ENCODE peak calls at places on chromosomes 12 and 14, in ten cellular contexts. N, I, W, L, K, P, T, D, U and O are unnamed samples.

GRCh38 chr14:99212646-99213045 is 59.4 kb downstream of the BCL11B start:
- DNase-seq in N (no peak), I (no peak), W (no peak), L (no peak), K (no peak), P (no peak), T (no peak), D (no peak), U (no peak), O (no peak)

GRCh38 chr14:89674906-89675305 is 257.9 kb upstream of the FOXN3 start:
- DNase-seq in N (no peak), I (no peak), W (no peak), L (no peak), K (no peak), P (no peak), T (no peak), D (no peak), U (no peak), O (no peak)

GRCh38 chr12:42091769-42092168 is 52.9 kb downstream of the GXYLT1 start:
- DNase-seq in N (no peak), I (no peak), W (no peak), L (no peak), K (no peak), P (no peak), T (no peak), D (peak), U (no peak), O (no peak)

GRCh38 chr14:46820291-46820690 is 168.7 kb upstream of the RPL10L start:
- DNase-seq in N (no peak), I (no peak), W (no peak), L (peak), K (no peak), P (no peak), T (peak), D (no peak), U (no peak), O (no peak)

GRCh38 chr14:24037658-24038037 is 14.2 kb upstream of the CARMIL3 start:
- DNase-seq in N (peak), I (no peak), W (no peak), L (no peak), K (no peak), P (no peak), T (peak), D (no peak), U (no peak), O (no peak)

GRCh38 chr12:120797677-120798642 is 72.3 kb downstream of the ACADS start:
- DNase-seq in N (no peak), I (no peak), W (no peak), L (no peak), K (no peak), P (no peak), T (no peak), D (no peak), U (no peak), O (no peak)

GRCh38 chr12:93962336-93962735 is 186.0 kb upstream of the PLXNC1 start:
- DNase-seq in N (no peak), I (no peak), W (no peak), L (no peak), K (no peak), P (no peak), T (no peak), D (no peak), U (no peak), O (no peak)

GRCh38 chr12:77229640-77230442 is 164.5 kb upstream of the E2F7 start:
- DNase-seq in N (no peak), I (peak), W (no peak), L (no peak), K (peak), P (no peak), T (no peak), D (no peak), U (no peak), O (no peak)

GRCh38 chr12:75909714-75910451 is 121.7 kb downstream of the PHLDA1 start:
- DNase-seq in N (no peak), I (no peak), W (no peak), L (no peak), K (peak), P (no peak), T (no peak), D (no peak), U (no peak), O (no peak)

GRCh38 chr12:63955831-63956685 is 111.6 kb downstream of the SRGAP1 start:
- DNase-seq in N (no peak), I (peak), W (no peak), L (no peak), K (peak), P (no peak), T (no peak), D (peak), U (no peak), O (no peak)

GRCh38 chr14:90397401-90398314 is 829 bp downstream of the CALM1 start:
- DNase-seq in N (peak), I (peak), W (peak), L (peak), K (no peak), P (peak), T (peak), D (peak), U (peak), O (peak)

GRCh38 chr12:130334937-130335336 is 2.8 kb upstream of the PIWIL1 start:
- DNase-seq in N (no peak), I (no peak), W (no peak), L (no peak), K (no peak), P (no peak), T (no peak), D (peak), U (no peak), O (no peak)

GRCh38 chr14:44945264-44945663 is 16.5 kb downstream of the KLHL28 start:
- DNase-seq in N (no peak), I (peak), W (no peak), L (no peak), K (peak), P (no peak), T (no peak), D (no peak), U (no peak), O (no peak)

GRCh38 chr12:5921966-5922365 is 23.1 kb downstream of the ANO2 start:
- DNase-seq in N (peak), I (no peak), W (no peak), L (no peak), K (no peak), P (no peak), T (no peak), D (no peak), U (no peak), O (no peak)

GRCh38 chr12:110279561-110279960 is 1.5 kb upstream of the ATP2A2 start:
- DNase-seq in N (no peak), I (no peak), W (no peak), L (no peak), K (no peak), P (no peak), T (no peak), D (no peak), U (no peak), O (no peak)

GRCh38 chr14:60514378-60515243 is 5.7 kb downstream of the SIX6 start:
- DNase-seq in N (peak), I (no peak), W (peak), L (no peak), K (no peak), P (peak), T (peak), D (no peak), U (peak), O (no peak)

GRCh38 chr12:4555804-4556203 is 6.2 kb upstream of the DYRK4 start:
- DNase-seq in N (no peak), I (peak), W (no peak), L (no peak), K (peak), P (no peak), T (no peak), D (peak), U (no peak), O (no peak)

GRCh38 chr14:75985618-75986438 is at the start of gene IFT43:
- DNase-seq in N (peak), I (peak), W (peak), L (peak), K (peak), P (peak), T (peak), D (peak), U (peak), O (peak)

GRCh38 chr14:100825691-100826331 is at the start of gene MEG3:
- DNase-seq in N (no peak), I (peak), W (no peak), L (no peak), K (peak), P (no peak), T (peak), D (peak), U (no peak), O (no peak)

GRCh38 chr14:89476515-89476914 is 59.5 kb upstream of the FOXN3 start:
- DNase-seq in N (no peak), I (no peak), W (no peak), L (no peak), K (no peak), P (no peak), T (no peak), D (no peak), U (no peak), O (no peak)

GRCh38 chr12:69966409-69966808 is 141.4 kb downstream of the MYRFL start:
- DNase-seq in N (no peak), I (peak), W (no peak), L (no peak), K (peak), P (no peak), T (no peak), D (peak), U (no peak), O (no peak)

GRCh38 chr14:105467942-105468471 is 6.6 kb upstream of the CRIP2 start:
- DNase-seq in N (no peak), I (no peak), W (no peak), L (no peak), K (no peak), P (no peak), T (no peak), D (no peak), U (no peak), O (no peak)

GRCh38 chr12:123614531-123614930 is 12.6 kb downstream of the DDX55 start:
- DNase-seq in N (no peak), I (no peak), W (no peak), L (no peak), K (peak), P (no peak), T (no peak), D (no peak), U (no peak), O (no peak)

GRCh38 chr12:88111074-88111652 is 30.7 kb downstream of the CEP290 start:
- DNase-seq in N (peak), I (peak), W (no peak), L (no peak), K (peak), P (no peak), T (no peak), D (peak), U (no peak), O (no peak)

GRCh38 chr12:59164991-59165718 is 244.9 kb upstream of the LRIG3 start:
- DNase-seq in N (no peak), I (peak), W (no peak), L (no peak), K (peak), P (no peak), T (no peak), D (peak), U (no peak), O (no peak)

GRCh38 chr12:124928095-124928911 is 13.9 kb upstream of the UBC start:
- DNase-seq in N (peak), I (peak), W (no peak), L (peak), K (peak), P (peak), T (no peak), D (peak), U (no peak), O (no peak)

GRCh38 chr12:128920468-128920867 is 67.2 kb downstream of the GLT1D1 start:
- DNase-seq in N (no peak), I (peak), W (no peak), L (no peak), K (peak), P (no peak), T (no peak), D (peak), U (no peak), O (no peak)

GRCh38 chr14:96002511-96002884 is 36.7 kb upstream of the C14orf132 start:
- DNase-seq in N (no peak), I (no peak), W (no peak), L (no peak), K (no peak), P (no peak), T (peak), D (no peak), U (no peak), O (no peak)

GRCh38 chr12:111705672-111706071 is 19.8 kb downstream of the ACAD10 start:
- DNase-seq in N (no peak), I (no peak), W (no peak), L (no peak), K (no peak), P (no peak), T (no peak), D (no peak), U (no peak), O (no peak)

GRCh38 chr14:58805605-58806358 is 168.0 kb downstream of the DACT1 start:
- DNase-seq in N (no peak), I (peak), W (no peak), L (no peak), K (peak), P (no peak), T (no peak), D (no peak), U (no peak), O (no peak)

GRCh38 chr12:81167694-81168093 is 89.8 kb downstream of the ACSS3 start:
- DNase-seq in N (no peak), I (peak), W (no peak), L (no peak), K (peak), P (no peak), T (no peak), D (peak), U (no peak), O (no peak)

GRCh38 chr12:94930216-94930654 is 73.3 kb downstream of the NDUFA12 start:
- DNase-seq in N (no peak), I (no peak), W (no peak), L (no peak), K (no peak), P (no peak), T (no peak), D (no peak), U (no peak), O (no peak)

GRCh38 chr12:1635656-1636055 is 6.6 kb downstream of the WNT5B start:
- DNase-seq in N (no peak), I (no peak), W (no peak), L (no peak), K (peak), P (no peak), T (no peak), D (no peak), U (no peak), O (no peak)

GRCh38 chr12:1634590-1635191 is 5.7 kb downstream of the WNT5B start:
- DNase-seq in N (peak), I (peak), W (peak), L (peak), K (peak), P (peak), T (peak), D (peak), U (peak), O (peak)

GRCh38 chr12:1639538-1639937 is 10.5 kb downstream of the WNT5B start:
- DNase-seq in N (no peak), I (no peak), W (no peak), L (no peak), K (no peak), P (no peak), T (no peak), D (no peak), U (no peak), O (no peak)

GRCh38 chr12:1640630-1641234 is 11.7 kb downstream of the WNT5B start:
- DNase-seq in N (no peak), I (no peak), W (no peak), L (no peak), K (no peak), P (no peak), T (no peak), D (no peak), U (no peak), O (no peak)

GRCh38 chr12:1638167-1638566 is 9.1 kb downstream of the WNT5B start:
- DNase-seq in N (no peak), I (no peak), W (no peak), L (no peak), K (no peak), P (no peak), T (no peak), D (no peak), U (no peak), O (no peak)
- TF ChIP-seq CTCF in N (no peak), I (no peak), W (no peak), L (no peak), K (no peak), P (no peak), T (no peak), D (no peak), U (no peak), O (no peak)

GRCh38 chr14:88189040-88189839 is 133.8 kb downstream of the KCNK10 start:
- DNase-seq in N (peak), I (peak), W (peak), L (no peak), K (peak), P (peak), T (peak), D (peak), U (peak), O (no peak)
- TF ChIP-seq CTCF in N (peak), I (peak), W (peak), L (peak), K (peak), P (no peak), T (peak), D (peak), U (peak), O (peak)

GRCh38 chr12:46071335-46071734 is 81.0 kb upstream of the SCAF11 start:
- DNase-seq in N (no peak), I (no peak), W (no peak), L (no peak), K (no peak), P (no peak), T (no peak), D (peak), U (no peak), O (no peak)
- TF ChIP-seq CTCF in N (no peak), I (no peak), W (no peak), L (no peak), K (no peak), P (no peak), T (no peak), D (no peak), U (no peak), O (no peak)

DNA sequence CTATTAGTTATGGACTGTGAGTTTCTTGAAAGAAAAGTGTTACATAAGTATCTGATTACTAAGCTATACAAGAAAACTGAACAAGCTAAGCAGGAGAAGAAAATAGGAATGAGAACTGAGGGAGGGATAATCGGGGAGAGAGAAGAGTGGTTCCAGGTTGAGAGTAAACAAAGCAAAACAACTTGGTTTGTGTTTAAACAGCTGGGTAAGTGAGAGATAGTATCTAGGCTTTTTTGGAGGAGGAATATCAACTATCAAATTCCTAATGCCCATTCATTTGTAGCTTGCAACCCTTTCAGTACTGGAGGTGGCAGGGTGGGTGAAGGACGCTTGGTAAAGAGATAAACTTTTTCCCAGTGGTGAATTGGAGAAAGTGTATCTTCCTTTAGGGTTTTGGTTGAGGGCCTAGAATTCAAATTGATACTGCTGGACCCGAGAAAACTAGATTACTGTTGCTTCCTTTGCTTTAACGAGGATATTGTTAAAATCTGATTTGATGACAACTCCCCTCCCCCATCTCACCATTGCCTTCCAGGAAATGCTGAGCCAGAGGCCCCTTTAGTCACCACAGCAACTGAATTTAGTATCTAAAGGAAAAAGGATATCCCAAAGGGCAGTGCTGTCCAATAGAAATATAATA is 2.0 kb upstream of the SLC2A3 start:
- DNase-seq in N (peak), I (peak), W (no peak), L (no peak), K (peak), P (no peak), T (no peak), D (no peak), U (no peak), O (no peak)
- TF ChIP-seq CTCF in N (no peak), I (peak), W (peak), L (no peak), K (peak), P (no peak), T (peak), D (no peak), U (peak), O (no peak)

DNA sequence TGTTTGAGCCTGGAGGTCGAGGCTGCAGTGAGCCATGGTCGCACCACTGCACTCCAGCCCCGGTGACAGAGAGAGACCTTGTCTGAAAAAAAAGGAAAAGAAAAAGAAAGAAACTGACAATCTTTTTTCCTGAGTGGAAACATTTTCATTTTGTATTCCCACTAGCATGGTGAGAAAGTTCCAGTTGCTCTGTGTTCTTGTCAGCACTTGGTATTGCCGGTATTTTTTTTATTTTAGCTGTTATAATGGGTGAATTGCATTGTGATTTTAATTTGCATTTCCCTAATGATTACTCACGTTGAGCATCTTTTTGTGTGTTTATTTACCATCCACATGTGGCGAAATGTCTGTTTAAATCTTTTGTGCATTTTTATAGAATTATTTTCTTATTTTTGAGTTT is 25.6 kb downstream of the GLT8D2 start:
- DNase-seq in N (no peak), I (no peak), W (no peak), L (no peak), K (no peak), P (no peak), T (no peak), D (no peak), U (no peak), O (no peak)
- TF ChIP-seq CTCF in N (no peak), I (no peak), W (no peak), L (no peak), K (no peak), P (no peak), T (no peak), D (no peak), U (no peak), O (no peak)

DNA sequence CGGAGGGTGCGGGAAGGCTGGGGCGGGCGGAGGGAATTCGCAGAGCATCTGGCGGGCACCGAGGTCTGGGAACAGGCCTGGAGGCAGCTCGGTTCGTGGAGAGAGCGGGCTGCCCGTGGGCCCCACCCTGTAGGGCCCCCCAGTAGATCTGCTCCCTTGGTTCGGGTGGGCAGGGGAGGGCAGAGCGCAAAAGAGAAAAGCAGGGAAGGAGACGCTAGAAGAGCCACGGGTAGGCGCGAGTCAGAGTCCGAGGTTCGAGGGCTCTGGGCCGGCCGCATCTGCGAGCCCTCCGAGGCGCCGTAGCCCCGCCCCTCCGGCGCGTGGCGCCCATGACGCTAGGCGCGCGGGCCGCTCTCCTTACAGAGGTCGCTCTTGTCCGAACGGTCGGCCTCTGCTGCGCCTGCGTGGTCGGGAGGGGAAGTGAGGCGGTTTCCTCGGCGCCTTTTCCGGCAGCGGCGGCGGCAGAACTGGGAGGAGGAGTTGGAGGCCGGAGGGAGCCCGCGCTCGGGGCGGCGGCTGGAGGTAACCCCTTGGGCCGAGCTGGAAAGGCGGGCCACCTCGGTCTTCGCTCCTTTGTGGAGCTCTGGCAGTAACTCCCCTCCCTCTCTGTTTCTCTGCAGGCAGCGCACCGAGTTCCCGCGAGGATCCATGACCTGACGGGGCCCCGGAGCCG is at the start of gene ARF6:
- DNase-seq in N (peak), I (peak), W (peak), L (peak), K (peak), P (peak), T (peak), D (peak), U (peak), O (peak)
- TF ChIP-seq CTCF in N (peak), I (no peak), W (no peak), L (no peak), K (no peak), P (no peak), T (no peak), D (no peak), U (peak), O (peak)

DNA sequence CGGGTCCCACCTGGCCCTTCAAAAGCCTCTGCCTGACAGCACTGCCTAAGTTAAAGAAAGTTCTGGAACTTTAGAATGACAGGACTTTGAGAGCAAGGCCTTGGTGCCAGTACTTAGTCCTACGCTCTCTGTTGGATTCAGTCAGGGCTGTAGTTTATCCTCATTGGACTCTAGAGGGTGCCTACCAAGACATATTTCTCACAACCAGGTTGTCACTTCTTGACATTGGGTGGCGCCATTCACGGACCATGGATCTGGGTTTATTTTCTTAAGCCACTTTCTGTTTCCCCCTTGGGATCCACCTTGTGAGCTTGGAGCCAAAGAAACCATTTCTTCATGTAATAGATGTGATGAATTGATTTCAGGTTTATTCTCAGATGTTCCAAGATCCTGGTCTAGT is 787.0 kb upstream of the TBX3 start:
- DNase-seq in N (no peak), I (no peak), W (no peak), L (no peak), K (no peak), P (no peak), T (no peak), D (no peak), U (no peak), O (no peak)
- TF ChIP-seq CTCF in N (no peak), I (no peak), W (no peak), L (no peak), K (no peak), P (no peak), T (peak), D (no peak), U (no peak), O (no peak)